ENCODE peak calls at places on chromosome 17, in nine cellular contexts. One of them, this sample, is unnamed.

GRCh38 chr17:44777394-44778348 is 18.9 kb downstream of the ADAM11 start:
- DNase-seq in HAP-1: no peak
- DNase-seq in AG04450: no peak
- DNase-seq in stimulated activated CD4-positive, alpha-beta T cell treated with anti-CD3 and anti-CD28 coated beads, TNF-alpha, amount 100 ng/mL, for 1 hour: no peak
- DNase-seq in A172: no peak
- DNase-seq in NCI-H446 treated with DMSO at 0.1 percent for 48 hours: no peak
- DNase-seq in endothelial cell: no peak
- DNase-seq in SHP77: no peak
- DNase-seq in ascending aorta: no peak
- DNase-seq in this sample: no peak

GRCh38 chr17:72518810-72519597 is 398.2 kb downstream of the SOX9 start:
- DNase-seq in HAP-1: no peak
- DNase-seq in SHP77: peak
- DNase-seq in A172: no peak
- DNase-seq in NCI-H446 treated with DMSO at 0.1 percent for 48 hours: no peak
- DNase-seq in endothelial cell: no peak
- DNase-seq in AG04450: no peak
- DNase-seq in stimulated activated CD4-positive, alpha-beta T cell treated with anti-CD3 and anti-CD28 coated beads, TNF-alpha, amount 100 ng/mL, for 1 hour: no peak
- DNase-seq in ascending aorta: no peak
- DNase-seq in this sample: no peak

GRCh38 chr17:31015639-31016038 is 44.8 kb downstream of the RNF135 start:
- DNase-seq in ascending aorta: no peak
- DNase-seq in endothelial cell: no peak
- DNase-seq in HAP-1: no peak
- DNase-seq in stimulated activated CD4-positive, alpha-beta T cell treated with anti-CD3 and anti-CD28 coated beads, TNF-alpha, amount 100 ng/mL, for 1 hour: no peak
- DNase-seq in SHP77: no peak
- DNase-seq in NCI-H446 treated with DMSO at 0.1 percent for 48 hours: no peak
- DNase-seq in AG04450: no peak
- DNase-seq in A172: no peak
- DNase-seq in this sample: no peak

GRCh38 chr17:41537614-41537954 is 9.5 kb upstream of the KRT19 start:
- DNase-seq in A172: no peak
- DNase-seq in NCI-H446 treated with DMSO at 0.1 percent for 48 hours: no peak
- DNase-seq in AG04450: no peak
- DNase-seq in stimulated activated CD4-positive, alpha-beta T cell treated with anti-CD3 and anti-CD28 coated beads, TNF-alpha, amount 100 ng/mL, for 1 hour: no peak
- DNase-seq in HAP-1: no peak
- DNase-seq in ascending aorta: no peak
- DNase-seq in SHP77: no peak
- DNase-seq in endothelial cell: no peak
- DNase-seq in this sample: no peak

GRCh38 chr17:57823469-57824401 is 26.1 kb downstream of the MRPS23 start:
- DNase-seq in A172: peak
- DNase-seq in NCI-H446 treated with DMSO at 0.1 percent for 48 hours: no peak
- DNase-seq in stimulated activated CD4-positive, alpha-beta T cell treated with anti-CD3 and anti-CD28 coated beads, TNF-alpha, amount 100 ng/mL, for 1 hour: no peak
- DNase-seq in SHP77: no peak
- DNase-seq in ascending aorta: peak
- DNase-seq in AG04450: no peak
- DNase-seq in HAP-1: no peak
- DNase-seq in endothelial cell: no peak
- DNase-seq in this sample: no peak

GRCh38 chr17:79741751-79742588 is 11.2 kb downstream of the ENPP7 start:
- DNase-seq in SHP77: peak
- DNase-seq in A172: peak
- DNase-seq in HAP-1: peak
- DNase-seq in AG04450: no peak
- DNase-seq in NCI-H446 treated with DMSO at 0.1 percent for 48 hours: peak
- DNase-seq in endothelial cell: peak
- DNase-seq in stimulated activated CD4-positive, alpha-beta T cell treated with anti-CD3 and anti-CD28 coated beads, TNF-alpha, amount 100 ng/mL, for 1 hour: peak
- DNase-seq in ascending aorta: peak
- DNase-seq in this sample: no peak

GRCh38 chr17:15648384-15648783 is 28.9 kb upstream of the FBXW10B start:
- DNase-seq in stimulated activated CD4-positive, alpha-beta T cell treated with anti-CD3 and anti-CD28 coated beads, TNF-alpha, amount 100 ng/mL, for 1 hour: no peak
- DNase-seq in endothelial cell: no peak
- DNase-seq in ascending aorta: no peak
- DNase-seq in A172: peak
- DNase-seq in AG04450: no peak
- DNase-seq in SHP77: peak
- DNase-seq in HAP-1: no peak
- DNase-seq in NCI-H446 treated with DMSO at 0.1 percent for 48 hours: no peak
- DNase-seq in this sample: no peak

GRCh38 chr17:76561332-76561731 is 21.5 kb downstream of the PRCD start:
- DNase-seq in endothelial cell: no peak
- DNase-seq in SHP77: no peak
- DNase-seq in ascending aorta: no peak
- DNase-seq in NCI-H446 treated with DMSO at 0.1 percent for 48 hours: no peak
- DNase-seq in HAP-1: no peak
- DNase-seq in stimulated activated CD4-positive, alpha-beta T cell treated with anti-CD3 and anti-CD28 coated beads, TNF-alpha, amount 100 ng/mL, for 1 hour: no peak
- DNase-seq in AG04450: no peak
- DNase-seq in A172: no peak
- DNase-seq in this sample: no peak

GRCh38 chr17:74369221-74369620 is 1.9 kb downstream of the GPR142 start:
- DNase-seq in AG04450: no peak
- DNase-seq in A172: no peak
- DNase-seq in stimulated activated CD4-positive, alpha-beta T cell treated with anti-CD3 and anti-CD28 coated beads, TNF-alpha, amount 100 ng/mL, for 1 hour: peak
- DNase-seq in NCI-H446 treated with DMSO at 0.1 percent for 48 hours: no peak
- DNase-seq in endothelial cell: no peak
- DNase-seq in SHP77: no peak
- DNase-seq in HAP-1: peak
- DNase-seq in ascending aorta: peak
- DNase-seq in this sample: no peak

GRCh38 chr17:43952724-43953666 is 745 bp downstream of the PYY start:
- DNase-seq in endothelial cell: peak
- DNase-seq in ascending aorta: no peak
- DNase-seq in AG04450: no peak
- DNase-seq in stimulated activated CD4-positive, alpha-beta T cell treated with anti-CD3 and anti-CD28 coated beads, TNF-alpha, amount 100 ng/mL, for 1 hour: no peak
- DNase-seq in HAP-1: no peak
- DNase-seq in SHP77: no peak
- DNase-seq in A172: no peak
- DNase-seq in NCI-H446 treated with DMSO at 0.1 percent for 48 hours: no peak
- DNase-seq in this sample: no peak

GRCh38 chr17:81918762-81919545 is 978 bp upstream of the SIRT7 start:
- DNase-seq in ascending aorta: no peak
- DNase-seq in stimulated activated CD4-positive, alpha-beta T cell treated with anti-CD3 and anti-CD28 coated beads, TNF-alpha, amount 100 ng/mL, for 1 hour: no peak
- DNase-seq in endothelial cell: no peak
- DNase-seq in A172: no peak
- DNase-seq in SHP77: no peak
- DNase-seq in NCI-H446 treated with DMSO at 0.1 percent for 48 hours: no peak
- DNase-seq in HAP-1: no peak
- DNase-seq in AG04450: no peak
- DNase-seq in this sample: no peak

This sample was measured in cortex of kidney.